ENCODE peak calls at places on chromosomes 3 and 15, in five cellular contexts. O is amniotic stem cell, P is kidney tubule cell, T is nephron progenitor cell, N is NCI-H2081. R is an unnamed sample.

GRCh38 chr15:40249477-40250303 is 10.8 kb downstream of the PAK6 start:
- DNase-seq in O (peak), P (peak), T (no peak), N (no peak), R (peak)

GRCh38 chr15:32974691-32975090 is 219.8 kb downstream of the FMN1 start:
- DNase-seq in O (no peak), P (no peak), T (no peak), N (no peak), R (no peak)

GRCh38 chr3:123152656-123153055 is 49.1 kb upstream of the SEC22A start:
- DNase-seq in O (no peak), P (no peak), T (no peak), N (no peak), R (no peak)

GRCh38 chr3:35505181-35505580 is 134.1 kb upstream of the ARPP21 start:
- DNase-seq in O (no peak), P (no peak), T (peak), N (no peak), R (no peak)

GRCh38 chr3:47225310-47225906 is 57.2 kb downstream of the KIF9 start:
- DNase-seq in O (peak), P (no peak), T (no peak), N (no peak), R (no peak)

GRCh38 chr3:11847607-11848006 is 922 bp upstream of the TAMM41 start:
- DNase-seq in O (no peak), P (peak), T (no peak), N (no peak), R (no peak)

GRCh38 chr3:179971280-179971679 is 65.5 kb downstream of the PEX5L start:
- DNase-seq in O (no peak), P (no peak), T (no peak), N (no peak), R (no peak)

GRCh38 chr3:119304201-119304713 is 10.1 kb downstream of the ARHGAP31 start:
- DNase-seq in O (no peak), P (peak), T (no peak), N (no peak), R (peak)

GRCh38 chr3:13879102-13879945 is 547 bp downstream of the WNT7A start:
- DNase-seq in O (no peak), P (peak), T (peak), N (no peak), R (no peak)

GRCh38 chr15:59278120-59278519 is 71.5 kb downstream of the LDHAL6B start:
- DNase-seq in O (no peak), P (no peak), T (no peak), N (no peak), R (no peak)

GRCh38 chr3:147604136-147604535 is 195.0 kb downstream of the ZIC1 start:
- DNase-seq in O (no peak), P (no peak), T (no peak), N (no peak), R (no peak)

GRCh38 chr3:71564361-71564760 is 19.2 kb downstream of the FOXP1 start:
- DNase-seq in O (no peak), P (peak), T (no peak), N (no peak), R (peak)

GRCh38 chr3:5531741-5532140 is 344.2 kb downstream of the EDEM1 start:
- DNase-seq in O (no peak), P (no peak), T (no peak), N (no peak), R (no peak)

GRCh38 chr3:127170794-127171193 is 22.1 kb upstream of the PRR23E start:
- DNase-seq in O (peak), P (peak), T (peak), N (peak), R (peak)

GRCh38 chr3:40593351-40593750 is 68.6 kb downstream of the ZNF621 start:
- DNase-seq in O (no peak), P (peak), T (no peak), N (no peak), R (no peak)

GRCh38 chr3:140720242-140720641 is 42.4 kb downstream of the TRIM42 start:
- DNase-seq in O (no peak), P (no peak), T (no peak), N (no peak), R (no peak)

GRCh38 chr15:85494035-85494793 is 113.8 kb downstream of the AKAP13 start:
- DNase-seq in O (peak), P (peak), T (no peak), N (no peak), R (peak)

GRCh38 chr15:49044761-49045571 is 1.3 kb downstream of the SECISBP2L start:
- DNase-seq in O (no peak), P (peak), T (no peak), N (no peak), R (no peak)

GRCh38 chr3:69472093-69472492 is 86.2 kb upstream of the FRMD4B start:
- DNase-seq in O (no peak), P (no peak), T (no peak), N (no peak), R (no peak)

GRCh38 chr15:74642724-74643367 is 27.2 kb downstream of the CLK3 start:
- DNase-seq in O (no peak), P (no peak), T (no peak), N (no peak), R (no peak)

GRCh38 chr15:74845208-74845568 is 2.2 kb upstream of the ULK3 start:
- DNase-seq in O (no peak), P (no peak), T (no peak), N (no peak), R (no peak)